ENCODE peak calls at places on chromosome 21, in nine cellular contexts. I is COR-L47; Q is thoracic aorta; S is CD4-positive, CD25-positive, alpha-beta regulatory T cell; M is tibial nerve; U is M059J; T is kidney tubule cell; G is HFF-Myc; B is sciatic nerve. X is an unnamed sample.

GRCh38 chr21:44365967-44366585 is 12.7 kb downstream of the TRPM2 start:
- DNase-seq in I (no peak), M (no peak), B (peak), T (no peak), G (no peak), Q (no peak), S (no peak), U (no peak), X (peak)

GRCh38 chr21:22351076-22351475 is 1352.9 kb downstream of the NCAM2 start:
- DNase-seq in S (no peak), M (no peak), I (no peak), U (no peak), Q (no peak), G (no peak), B (no peak), T (no peak), X (no peak)

GRCh38 chr21:15841856-15842564 is 112.2 kb downstream of the USP25 start:
- DNase-seq in I (no peak), Q (no peak), T (peak), S (no peak), G (peak), M (no peak), U (peak), B (no peak), X (no peak)

GRCh38 chr21:42703173-42703908 is 49.9 kb downstream of the PDE9A start:
- DNase-seq in S (no peak), I (no peak), T (no peak), Q (no peak), B (peak), U (no peak), G (no peak), M (no peak), X (peak)

GRCh38 chr21:36704281-36704957 is 5.5 kb downstream of the SIM2 start:
- DNase-seq in B (peak), M (no peak), S (no peak), U (no peak), Q (no peak), T (peak), I (no peak), G (no peak), X (peak)

GRCh38 chr21:33025471-33026298 is at the start of gene OLIG2:
- DNase-seq in S (no peak), B (peak), T (peak), Q (no peak), G (no peak), I (no peak), M (no peak), U (peak), X (peak)

GRCh38 chr21:37257526-37257966 is 9.6 kb downstream of the VPS26C start:
- DNase-seq in U (peak), I (peak), Q (no peak), B (no peak), S (no peak), G (no peak), T (peak), M (no peak), X (no peak)

GRCh38 chr21:44895859-44896258 is 22.4 kb upstream of the PTTG1IP start:
- DNase-seq in B (no peak), T (no peak), G (no peak), S (no peak), Q (no peak), M (no peak), I (no peak), U (no peak), X (no peak)

GRCh38 chr21:26490771-26491170 is 82.3 kb downstream of the CYYR1 start:
- DNase-seq in I (no peak), M (no peak), U (no peak), Q (no peak), G (no peak), S (no peak), B (no peak), T (peak), X (no peak)

GRCh38 chr21:46425061-46425460 is 33.6 kb upstream of the DIP2A start:
- DNase-seq in B (no peak), I (no peak), U (no peak), M (no peak), G (no peak), Q (no peak), S (no peak), T (no peak), X (no peak)

GRCh38 chr21:37431243-37431642 is 64.7 kb downstream of the DYRK1A start:
- DNase-seq in Q (no peak), U (no peak), I (no peak), S (no peak), G (no peak), B (no peak), T (no peak), M (no peak), X (no peak)

GRCh38 chr21:45872902-45873301 is 108.7 kb upstream of the COL6A1 start:
- DNase-seq in S (no peak), M (no peak), I (no peak), B (peak), Q (no peak), G (no peak), U (no peak), T (no peak), X (peak)

GRCh38 chr21:36254106-36254941 is 65.7 kb upstream of the MORC3 start:
- DNase-seq in S (no peak), B (no peak), Q (no peak), T (no peak), M (no peak), I (no peak), G (peak), U (no peak), X (no peak)

GRCh38 chr21:16713331-16714114 is 799.3 kb upstream of the CXADR start:
- DNase-seq in B (no peak), M (no peak), I (no peak), Q (no peak), G (no peak), S (no peak), U (no peak), T (no peak), X (no peak)

GRCh38 chr21:45970674-45971486 is 10.7 kb upstream of the COL6A1 start:
- DNase-seq in M (peak), I (peak), U (peak), T (peak), S (peak), G (no peak), Q (no peak), B (peak), X (peak)

GRCh38 chr21:14900058-14900457 is 164.7 kb downstream of the NRIP1 start:
- DNase-seq in T (peak), I (no peak), U (peak), B (no peak), S (no peak), G (no peak), M (no peak), Q (no peak), X (no peak)

GRCh38 chr21:42411891-42412635 is 8.4 kb downstream of the UBASH3A start:
- DNase-seq in M (no peak), T (no peak), S (no peak), B (no peak), G (no peak), U (no peak), I (no peak), Q (no peak), X (peak)

GRCh38 chr21:14901482-14901958 is 163.3 kb downstream of the NRIP1 start:
- DNase-seq in T (peak), U (peak), I (no peak), G (no peak), B (no peak), Q (no peak), S (no peak), M (no peak), X (no peak)